ENCODE peak calls at places on chromosomes 6 and 20, in five cellular contexts. D, R, L, Z and C are unnamed samples.

GRCh38 chr20:62727584-62728027 is 19.0 kb downstream of the NTSR1 start:
- DNase-seq in D (no peak), R (no peak), L (no peak), Z (no peak), C (no peak)

GRCh38 chr6:47789553-47789952 is 7.7 kb downstream of the OPN5 start:
- DNase-seq in D (no peak), R (no peak), L (no peak), Z (no peak), C (peak)

GRCh38 chr6:14987490-14987889 is 258.4 kb upstream of the JARID2 start:
- DNase-seq in D (no peak), R (no peak), L (no peak), Z (no peak), C (peak)

GRCh38 chr20:46959821-46960220 is 65.2 kb downstream of the EYA2 start:
- DNase-seq in D (no peak), R (no peak), L (no peak), Z (no peak), C (no peak)

GRCh38 chr6:109580519-109580918 is 97.5 kb upstream of the ZBTB24 start:
- DNase-seq in D (peak), R (peak), L (no peak), Z (no peak), C (peak)

GRCh38 chr6:50936277-50936681 is 117.6 kb downstream of the TFAP2B start:
- DNase-seq in D (peak), R (no peak), L (no peak), Z (no peak), C (no peak)

GRCh38 chr6:2738373-2738979 is 12.2 kb downstream of the MYLK4 start:
- DNase-seq in D (peak), R (peak), L (peak), Z (peak), C (peak)

GRCh38 chr6:26234421-26235239 is 130.4 kb upstream of the BTN3A2 start:
- DNase-seq in D (peak), R (peak), L (peak), Z (peak), C (peak)

GRCh38 chr6:25359191-25359861 is 80.2 kb downstream of the CARMIL1 start:
- DNase-seq in D (peak), R (peak), L (peak), Z (no peak), C (peak)

GRCh38 chr20:47335251-47336012 is 21.1 kb downstream of the ZMYND8 start:
- DNase-seq in D (no peak), R (no peak), L (no peak), Z (no peak), C (no peak)

GRCh38 chr6:143745160-143746133 is 67.7 kb downstream of the PHACTR2 start:
- DNase-seq in D (peak), R (peak), L (peak), Z (no peak), C (peak)

GRCh38 chr20:39623584-39624234 is 661.6 kb downstream of the DHX35 start:
- DNase-seq in D (no peak), R (peak), L (no peak), Z (no peak), C (peak)

GRCh38 chr6:25295651-25296050 is 16.5 kb downstream of the CARMIL1 start:
- DNase-seq in D (no peak), R (no peak), L (no peak), Z (no peak), C (peak)

GRCh38 chr6:766625-767024 is 73.7 kb upstream of the EXOC2 start:
- DNase-seq in D (no peak), R (no peak), L (no peak), Z (no peak), C (no peak)

GRCh38 chr6:163338671-163339405 is 75.7 kb upstream of the QKI start:
- DNase-seq in D (peak), R (peak), L (no peak), Z (no peak), C (peak)

GRCh38 chr6:35295521-35296315 is 1.9 kb upstream of the DEF6 start:
- DNase-seq in D (no peak), R (no peak), L (no peak), Z (no peak), C (no peak)

GRCh38 chr6:170279977-170280688 is 10.7 kb downstream of the DLL1 start:
- DNase-seq in D (no peak), R (no peak), L (peak), Z (no peak), C (peak)

GRCh38 chr6:147158881-147159280 is 45.3 kb upstream of the STXBP5 start:
- DNase-seq in D (no peak), R (no peak), L (no peak), Z (no peak), C (no peak)

GRCh38 chr6:29726795-29727194 is 3.6 kb downstream of the HLA-F start:
- DNase-seq in D (no peak), R (no peak), L (no peak), Z (no peak), C (no peak)

GRCh38 chr6:155340464-155341129 is 26.3 kb upstream of the TFB1M start:
- DNase-seq in D (peak), R (peak), L (no peak), Z (no peak), C (peak)
- TF ChIP-seq CTCF in D (peak), R (peak), L (no peak), Z (no peak), C (peak)

GRCh38 chr6:43472515-43472914 is 4.9 kb upstream of the TJAP1 start:
- DNase-seq in D (no peak), R (no peak), L (no peak), Z (no peak), C (no peak)

GRCh38 chr6:43478008-43478372 is 620 bp downstream of the TJAP1 start:
- DNase-seq in D (no peak), R (no peak), L (no peak), Z (no peak), C (no peak)

GRCh38 chr6:43475506-43475905 is 1.9 kb upstream of the TJAP1 start:
- DNase-seq in D (no peak), R (no peak), L (no peak), Z (no peak), C (no peak)

GRCh38 chr6:43477235-43478007 is at the start of gene TJAP1:
- DNase-seq in D (peak), R (peak), L (peak), Z (peak), C (peak)

DNA sequence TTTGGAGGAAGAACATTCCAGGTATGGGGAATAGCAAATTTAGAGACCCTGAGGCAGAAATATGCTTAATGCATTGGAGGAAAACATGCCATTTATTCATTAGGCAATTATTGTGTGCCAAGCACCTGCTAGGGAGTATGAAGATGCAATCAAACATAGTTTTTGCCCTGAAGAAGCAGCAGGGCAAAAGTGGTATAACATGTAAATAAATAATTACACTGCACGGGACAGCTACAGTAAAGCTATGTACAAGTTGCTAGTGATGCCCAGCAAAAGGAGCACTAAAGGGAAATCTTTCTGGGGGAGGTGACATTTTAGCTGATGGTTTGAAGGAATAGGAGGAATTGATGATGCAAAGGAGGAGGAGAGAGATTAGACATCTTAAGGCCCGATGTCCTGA is 626 bp upstream of the TJAP1 start:
- DNase-seq in D (no peak), R (no peak), L (no peak), Z (no peak), C (no peak)
- H3K4me3 ChIP-seq in D (peak), R (peak), L (peak), Z (peak), C (no peak)

DNA sequence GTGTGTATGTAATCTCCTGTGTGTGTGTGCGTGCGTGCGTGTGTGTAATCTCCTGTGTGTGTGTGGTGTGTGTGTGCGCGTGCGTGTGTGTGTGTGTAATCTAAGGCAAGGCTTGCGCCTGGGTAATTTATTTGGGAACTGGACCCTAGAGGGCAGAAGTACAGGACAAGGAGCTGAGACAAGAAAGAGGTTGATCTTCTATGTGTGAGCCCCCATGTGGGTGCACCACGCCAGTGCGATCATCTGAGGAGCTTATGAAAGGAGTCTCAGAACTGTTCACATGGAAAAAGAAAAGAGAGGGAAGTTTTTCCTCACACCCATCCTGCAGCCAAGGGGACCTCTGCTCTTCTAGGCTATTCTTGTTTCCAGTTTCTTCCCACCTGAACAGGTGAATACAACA is 220.1 kb upstream of the GGTLC1 start:
- DNase-seq in D (peak), R (no peak), L (no peak), Z (no peak), C (no peak)
- TF ChIP-seq CTCF in D (peak), R (no peak), L (no peak), Z (no peak), C (no peak)

GRCh38 chr6:159008656-159009288 is 8.8 kb upstream of the RSPH3 start:
- DNase-seq in D (peak), R (no peak), L (no peak), Z (no peak), C (peak)
- H3K4me3 ChIP-seq in D (no peak), R (no peak), L (no peak), Z (no peak), C (no peak)

GRCh38 chr6:75491302-75491701 is 2.3 kb downstream of the FILIP1 start:
- DNase-seq in D (no peak), R (no peak), L (no peak), Z (no peak), C (no peak)

GRCh38 chr6:75492769-75493168 is 831 bp downstream of the FILIP1 start:
- DNase-seq in D (no peak), R (no peak), L (no peak), Z (no peak), C (no peak)

GRCh38 chr6:75498862-75499261 is 5.3 kb upstream of the FILIP1 start:
- DNase-seq in D (no peak), R (no peak), L (no peak), Z (no peak), C (no peak)

GRCh38 chr6:75493400-75494064 is at the start of gene FILIP1:
- DNase-seq in D (peak), R (peak), L (peak), Z (no peak), C (peak)

DNA sequence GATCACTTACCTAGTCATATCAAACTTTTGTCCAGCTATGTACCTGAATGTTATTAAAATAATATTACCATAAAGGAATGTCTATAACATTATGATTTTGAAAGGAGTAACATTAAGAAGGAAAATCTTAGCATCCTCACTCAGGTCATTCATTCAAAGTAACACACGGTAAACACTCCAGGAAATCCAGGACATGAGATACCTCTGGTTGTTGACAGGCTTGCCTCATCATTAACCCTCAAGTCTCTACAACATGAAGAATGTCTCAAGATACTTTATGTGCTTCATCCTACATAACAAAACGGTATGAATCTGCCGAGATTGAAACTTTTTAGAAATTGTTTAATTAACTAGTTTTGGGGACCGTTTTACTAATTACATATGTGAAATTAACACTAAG is 690 bp upstream of the FILIP1 start:
- DNase-seq in D (no peak), R (no peak), L (no peak), Z (no peak), C (no peak)
- TF ChIP-seq CTCF in D (no peak), R (no peak), L (no peak), Z (no peak), C (no peak)